ENCODE peak calls at places on chromosomes 5 and 9, in ten cellular contexts. V is DND-41, W is SK-N-SH, I is sigmoid colon, X is GM06990, Y is neural progenitor cell, R is endodermal cell, K is cardiac muscle cell, F is kidney epithelial cell, L is adrenal gland. P is an unnamed sample.

GRCh38 chr9:22237497-22238363 is 208.9 kb upstream of the DMRTA1 start:
- DNase-seq in L (no peak), F (peak; percentile 85), W (no peak), I (no peak), K (peak; percentile 84), V (peak; percentile 38), R (no peak), X (no peak), Y (no peak), P (no peak)

GRCh38 chr5:122371511-122372151 is 59.6 kb downstream of the SNCAIP start:
- DNase-seq in F (no peak), L (no peak), W (no peak), K (no peak), V (no peak), X (peak; percentile 28), Y (no peak), R (no peak), I (no peak), P (no peak)

GRCh38 chr9:129333613-129333960 is 155.5 kb upstream of the IER5L start:
- DNase-seq in K (no peak), I (no peak), X (no peak), R (peak; percentile 92), L (peak; percentile 56), Y (no peak), W (no peak), F (no peak), V (no peak), P (no peak)

GRCh38 chr9:86500667-86501435 is 146.6 kb upstream of the TUT7 start:
- DNase-seq in Y (no peak), L (peak; percentile 26), X (no peak), I (no peak), F (peak; percentile 23), K (peak; percentile 89), R (no peak), W (no peak), V (no peak), P (peak; percentile 13)

GRCh38 chr5:32109236-32109635 is 64.9 kb downstream of the GOLPH3 start:
- DNase-seq in Y (no peak), X (no peak), R (no peak), L (no peak), V (no peak), F (no peak), I (no peak), K (peak; percentile 41), W (no peak), P (no peak)

GRCh38 chr9:36008774-36009300 is 27.9 kb upstream of the RECK start:
- DNase-seq in Y (peak; percentile 84), V (peak; percentile 70), W (peak; percentile 77), K (peak; percentile 86), X (no peak), R (peak; percentile 91), I (peak; percentile 75), L (no peak), F (no peak), P (peak; percentile 4)

GRCh38 chr5:134451618-134452505 is 40.2 kb upstream of the CDKN2AIPNL start:
- DNase-seq in K (peak; percentile 85), L (peak; percentile 71), F (no peak), I (peak; percentile 78), W (no peak), Y (no peak), V (no peak), R (no peak), X (no peak), P (no peak)

GRCh38 chr9:78590068-78590467 is 293.1 kb downstream of the PSAT1 start:
- DNase-seq in K (no peak), X (no peak), F (no peak), L (no peak), Y (no peak), I (no peak), R (no peak), W (no peak), V (no peak), P (no peak)

GRCh38 chr9:96564217-96564616 is 55.4 kb downstream of the CDC14B start:
- DNase-seq in V (no peak), R (no peak), L (no peak), Y (no peak), X (peak; percentile 38), F (no peak), K (no peak), I (no peak), W (no peak), P (no peak)

GRCh38 chr5:147406636-147407035 is 103.2 kb downstream of the DPYSL3 start:
- DNase-seq in W (no peak), Y (no peak), L (no peak), V (no peak), X (no peak), F (no peak), I (no peak), R (no peak), K (no peak), P (no peak)

GRCh38 chr5:112642885-112643284 is 94.8 kb upstream of the APC start:
- DNase-seq in W (no peak), X (no peak), I (no peak), L (no peak), Y (no peak), R (no peak), K (peak; percentile 55), V (no peak), F (no peak), P (no peak)
- H3K36me3 ChIP-seq in W (no peaks in the 10 kb centered on the region), X (no peaks in the 10 kb centered on the region), I (no peaks in the 10 kb centered on the region), L (no peaks in the 10 kb centered on the region), Y (no peaks in the 10 kb centered on the region), R (no peaks in the 10 kb centered on the region), K (no peaks in the 10 kb centered on the region), V (no peaks in the 10 kb centered on the region), F (no peaks in the 10 kb centered on the region), P (no peaks in the 10 kb centered on the region)

GRCh38 chr5:14488697-14489096 is 92.9 kb upstream of the OTULINL start:
- DNase-seq in F (no peak), V (no peak), R (peak; percentile 32), Y (no peak), L (no peak), W (peak; percentile 19), X (no peak), I (no peak), K (no peak), P (no peak)
- H3K36me3 ChIP-seq in F (peaks cover 2% of the 10 kb centered on the region), V (no peaks in the 10 kb centered on the region), R (peaks cover 45% of the 10 kb centered on the region), Y (no peaks in the 10 kb centered on the region), L (peaks cover 43% of the 10 kb centered on the region), W (peaks cover 97% of the 10 kb centered on the region), X (peaks cover 52% of the 10 kb centered on the region), I (peaks cover 56% of the 10 kb centered on the region), K (peaks cover 36% of the 10 kb centered on the region), P (peaks cover 44% of the 10 kb centered on the region)

GRCh38 chr5:44774279-44774880 is 34.4 kb upstream of the MRPS30 start:
- DNase-seq in Y (peak; percentile 59), R (no peak), L (no peak), I (no peak), V (no peak), W (peak; percentile 20), X (no peak), K (peak; percentile 71), F (no peak), P (peak; percentile 0)
- H3K36me3 ChIP-seq in Y (no peaks in the 10 kb centered on the region), R (no peaks in the 10 kb centered on the region), L (no peaks in the 10 kb centered on the region), I (no peaks in the 10 kb centered on the region), V (no peaks in the 10 kb centered on the region), W (no peaks in the 10 kb centered on the region), X (no peaks in the 10 kb centered on the region), K (no peaks in the 10 kb centered on the region), F (no peaks in the 10 kb centered on the region), P (no peaks in the 10 kb centered on the region)

GRCh38 chr5:14286007-14286406 is 142.9 kb downstream of the TRIO start:
- DNase-seq in I (no peak), X (no peak), L (no peak), F (no peak), Y (no peak), K (peak; percentile 66), W (no peak), R (no peak), V (no peak), P (no peak)

GRCh38 chr5:14286574-14287399 is 143.6 kb downstream of the TRIO start:
- DNase-seq in F (no peak), L (no peak), I (no peak), Y (no peak), X (peak; percentile 57), W (no peak), V (no peak), K (no peak), R (no peak), P (no peak)

GRCh38 chr5:14280294-14280854 is 137.2 kb downstream of the TRIO start:
- DNase-seq in L (no peak), X (no peak), K (no peak), R (peak; percentile 28), Y (no peak), F (no peak), V (no peak), I (no peak), W (no peak), P (no peak)

GRCh38 chr5:14281746-14282181 is 138.6 kb downstream of the TRIO start:
- DNase-seq in I (no peak), L (no peak), K (no peak), V (no peak), R (no peak), W (no peak), Y (no peak), X (no peak), F (no peak), P (no peak)

GRCh38 chr5:14284366-14285148 is 141.4 kb downstream of the TRIO start:
- DNase-seq in V (no peak), K (no peak), Y (peak; percentile 86), I (no peak), F (no peak), W (no peak), L (no peak), R (no peak), X (no peak), P (no peak)
- H3K36me3 ChIP-seq in V (no peaks in the 10 kb centered on the region), K (peaks cover 7% of the 10 kb centered on the region), Y (no peaks in the 10 kb centered on the region), I (no peaks in the 10 kb centered on the region), F (no peaks in the 10 kb centered on the region), W (peaks cover 38% of the 10 kb centered on the region), L (no peaks in the 10 kb centered on the region), R (peaks cover 19% of the 10 kb centered on the region), X (peaks cover 21% of the 10 kb centered on the region), P (peaks cover 17% of the 10 kb centered on the region)

GRCh38 chr5:142878111-142878510 is 107.9 kb downstream of the ARHGAP26 start:
- DNase-seq in K (no peak), L (no peak), X (no peak), V (no peak), F (no peak), I (no peak), R (no peak), Y (no peak), W (no peak), P (no peak)

GRCh38 chr5:142874537-142874936 is 104.4 kb downstream of the ARHGAP26 start:
- DNase-seq in V (no peak), Y (no peak), F (no peak), X (no peak), L (peak; percentile 74), I (no peak), R (no peak), W (no peak), K (peak; percentile 83), P (no peak)

GRCh38 chr5:142873831-142874230 is 103.7 kb downstream of the ARHGAP26 start:
- DNase-seq in I (no peak), R (no peak), L (no peak), V (no peak), X (no peak), F (no peak), W (no peak), K (no peak), Y (no peak), P (no peak)

GRCh38 chr5:142878638-142879037 is 108.5 kb downstream of the ARHGAP26 start:
- DNase-seq in I (no peak), L (no peak), Y (no peak), W (no peak), V (no peak), K (no peak), X (no peak), F (no peak), R (no peak), P (no peak)

GRCh38 chr5:142876817-142877216 is 106.6 kb downstream of the ARHGAP26 start:
- DNase-seq in R (no peak), Y (no peak), X (no peak), F (no peak), V (no peak), I (no peak), L (no peak), W (no peak), K (no peak), P (no peak)
- H3K36me3 ChIP-seq in R (no peaks in the 10 kb centered on the region), Y (no peaks in the 10 kb centered on the region), X (no peaks in the 10 kb centered on the region), F (no peaks in the 10 kb centered on the region), V (peaks cover 17% of the 10 kb centered on the region), I (no peaks in the 10 kb centered on the region), L (no peaks in the 10 kb centered on the region), W (peaks cover 17% of the 10 kb centered on the region), K (no peaks in the 10 kb centered on the region), P (no peaks in the 10 kb centered on the region)

P was measured in keratinocyte.